ENCODE peak calls at places on chromosome 22, in ten cellular contexts. One of them, this sample, is unnamed. For H3K4me1, the result is how much of the 10 kb centered on the place peaks cover.

GRCh38 chr22:31177420-31178162 is 17.6 kb downstream of the RNF185 start:
- DNase-seq in body of pancreas: no peak
- DNase-seq in A549: no peak
- DNase-seq in heart left ventricle: no peak
- DNase-seq in breast epithelium: no peak
- DNase-seq in uterus: no peak
- DNase-seq in tibial nerve: no peak
- DNase-seq in spleen: no peak
- DNase-seq in stomach: no peak
- DNase-seq in prostate gland: peak
- DNase-seq in this sample: no peak

GRCh38 chr22:39593061-39593930 is 22.7 kb downstream of the CACNA1I start:
- DNase-seq in body of pancreas: no peak
- DNase-seq in A549: no peak
- DNase-seq in heart left ventricle: peak
- DNase-seq in breast epithelium: no peak
- DNase-seq in uterus: no peak
- DNase-seq in tibial nerve: no peak
- DNase-seq in spleen: no peak
- DNase-seq in stomach: no peak
- DNase-seq in prostate gland: no peak
- DNase-seq in this sample: no peak

GRCh38 chr22:48807155-48807554 is 1020.5 kb downstream of the BRD1 start:
- DNase-seq in body of pancreas: no peak
- DNase-seq in A549: no peak
- DNase-seq in heart left ventricle: no peak
- DNase-seq in breast epithelium: no peak
- DNase-seq in uterus: no peak
- DNase-seq in tibial nerve: no peak
- DNase-seq in spleen: peak
- DNase-seq in stomach: no peak
- DNase-seq in prostate gland: no peak
- DNase-seq in this sample: no peak

GRCh38 chr22:29157759-29158535 is 47.7 kb upstream of the EMID1 start:
- DNase-seq in body of pancreas: no peak
- DNase-seq in A549: no peak
- DNase-seq in heart left ventricle: no peak
- DNase-seq in breast epithelium: no peak
- DNase-seq in uterus: no peak
- DNase-seq in tibial nerve: no peak
- DNase-seq in spleen: peak
- DNase-seq in stomach: no peak
- DNase-seq in prostate gland: no peak
- DNase-seq in this sample: peak

GRCh38 chr22:49269928-49270327 is 557.7 kb downstream of the BRD1 start:
- DNase-seq in body of pancreas: no peak
- DNase-seq in A549: no peak
- DNase-seq in heart left ventricle: no peak
- DNase-seq in breast epithelium: no peak
- DNase-seq in uterus: no peak
- DNase-seq in tibial nerve: no peak
- DNase-seq in spleen: peak
- DNase-seq in stomach: peak
- DNase-seq in prostate gland: no peak
- DNase-seq in this sample: no peak

GRCh38 chr22:30408388-30409101 is 11.7 kb downstream of the SEC14L2 start:
- DNase-seq in body of pancreas: no peak
- DNase-seq in A549: no peak
- DNase-seq in heart left ventricle: no peak
- DNase-seq in breast epithelium: no peak
- DNase-seq in uterus: no peak
- DNase-seq in tibial nerve: no peak
- DNase-seq in spleen: no peak
- DNase-seq in stomach: no peak
- DNase-seq in prostate gland: no peak
- DNase-seq in this sample: no peak

GRCh38 chr22:46076651-46077339 is 73.5 kb upstream of the PPARA start:
- DNase-seq in body of pancreas: no peak
- DNase-seq in A549: no peak
- DNase-seq in heart left ventricle: peak
- DNase-seq in breast epithelium: peak
- DNase-seq in uterus: peak
- DNase-seq in tibial nerve: no peak
- DNase-seq in spleen: peak
- DNase-seq in stomach: peak
- DNase-seq in prostate gland: peak
- DNase-seq in this sample: peak

GRCh38 chr22:49330421-49331222 is 497.1 kb downstream of the BRD1 start:
- DNase-seq in body of pancreas: no peak
- DNase-seq in A549: no peak
- DNase-seq in heart left ventricle: no peak
- DNase-seq in breast epithelium: peak
- DNase-seq in uterus: no peak
- DNase-seq in tibial nerve: no peak
- DNase-seq in spleen: peak
- DNase-seq in stomach: peak
- DNase-seq in prostate gland: no peak
- DNase-seq in this sample: peak

GRCh38 chr22:21623402-21623970 is 6.3 kb downstream of the YDJC start:
- DNase-seq in body of pancreas: no peak
- DNase-seq in A549: no peak
- DNase-seq in heart left ventricle: no peak
- DNase-seq in breast epithelium: no peak
- DNase-seq in uterus: no peak
- DNase-seq in tibial nerve: no peak
- DNase-seq in spleen: no peak
- DNase-seq in stomach: no peak
- DNase-seq in prostate gland: no peak
- DNase-seq in this sample: no peak

GRCh38 chr22:21624120-21624879 is 5.5 kb downstream of the YDJC start:
- DNase-seq in body of pancreas: no peak
- DNase-seq in A549: no peak
- DNase-seq in heart left ventricle: peak
- DNase-seq in breast epithelium: no peak
- DNase-seq in uterus: no peak
- DNase-seq in tibial nerve: no peak
- DNase-seq in spleen: no peak
- DNase-seq in stomach: no peak
- DNase-seq in prostate gland: peak
- DNase-seq in this sample: no peak

GRCh38 chr22:21626073-21626734 is 3.6 kb downstream of the YDJC start:
- DNase-seq in body of pancreas: no peak
- DNase-seq in A549: no peak
- DNase-seq in heart left ventricle: no peak
- DNase-seq in breast epithelium: no peak
- DNase-seq in uterus: no peak
- DNase-seq in tibial nerve: no peak
- DNase-seq in spleen: no peak
- DNase-seq in stomach: no peak
- DNase-seq in prostate gland: no peak
- DNase-seq in this sample: no peak

GRCh38 chr22:21626735-21627469 is 2.9 kb downstream of the YDJC start:
- DNase-seq in body of pancreas: no peak
- DNase-seq in A549: no peak
- DNase-seq in heart left ventricle: no peak
- DNase-seq in breast epithelium: no peak
- DNase-seq in uterus: no peak
- DNase-seq in tibial nerve: no peak
- DNase-seq in spleen: no peak
- DNase-seq in stomach: no peak
- DNase-seq in prostate gland: no peak
- DNase-seq in this sample: no peak

GRCh38 chr22:21624880-21625791 is 4.7 kb downstream of the YDJC start:
- DNase-seq in body of pancreas: no peak
- DNase-seq in A549: no peak
- DNase-seq in heart left ventricle: no peak
- DNase-seq in breast epithelium: no peak
- DNase-seq in uterus: no peak
- DNase-seq in tibial nerve: no peak
- DNase-seq in spleen: no peak
- DNase-seq in stomach: no peak
- DNase-seq in prostate gland: no peak
- DNase-seq in this sample: no peak
- TF ChIP-seq POLR2A in body of pancreas: no peak
- TF ChIP-seq POLR2A in A549: no peak
- TF ChIP-seq POLR2A in heart left ventricle: no peak
- TF ChIP-seq POLR2A in breast epithelium: no peak
- TF ChIP-seq POLR2A in uterus: no peak
- TF ChIP-seq POLR2A in tibial nerve: no peak
- TF ChIP-seq POLR2A in spleen: no peak
- TF ChIP-seq POLR2A in stomach: no peak
- TF ChIP-seq POLR2A in prostate gland: no peak
- TF ChIP-seq POLR2A in this sample: no peak

GRCh38 chr22:21570398-21570797 is 2.9 kb downstream of the UBE2L3 start:
- DNase-seq in body of pancreas: no peak
- DNase-seq in A549: no peak
- DNase-seq in heart left ventricle: no peak
- DNase-seq in breast epithelium: no peak
- DNase-seq in uterus: no peak
- DNase-seq in tibial nerve: no peak
- DNase-seq in spleen: no peak
- DNase-seq in stomach: no peak
- DNase-seq in prostate gland: no peak
- DNase-seq in this sample: no peak
- H3K4me1 ChIP-seq in body of pancreas: half or more
- H3K4me1 ChIP-seq in A549: half or more
- H3K4me1 ChIP-seq in heart left ventricle: half or more
- H3K4me1 ChIP-seq in breast epithelium: under half
- H3K4me1 ChIP-seq in uterus: under half
- H3K4me1 ChIP-seq in tibial nerve: under half
- H3K4me1 ChIP-seq in spleen: half or more
- H3K4me1 ChIP-seq in stomach: half or more
- H3K4me1 ChIP-seq in prostate gland: under half
- H3K4me1 ChIP-seq in this sample: half or more

GRCh38 chr22:24059793-24060192 is 48.7 kb downstream of the CABIN1 start:
- DNase-seq in body of pancreas: no peak
- DNase-seq in A549: no peak
- DNase-seq in heart left ventricle: no peak
- DNase-seq in breast epithelium: no peak
- DNase-seq in uterus: no peak
- DNase-seq in tibial nerve: no peak
- DNase-seq in spleen: no peak
- DNase-seq in stomach: no peak
- DNase-seq in prostate gland: no peak
- DNase-seq in this sample: no peak

GRCh38 chr22:24061124-24061684 is 50.1 kb downstream of the CABIN1 start:
- DNase-seq in body of pancreas: no peak
- DNase-seq in A549: no peak
- DNase-seq in heart left ventricle: no peak
- DNase-seq in breast epithelium: no peak
- DNase-seq in uterus: no peak
- DNase-seq in tibial nerve: no peak
- DNase-seq in spleen: no peak
- DNase-seq in stomach: no peak
- DNase-seq in prostate gland: no peak
- DNase-seq in this sample: no peak

GRCh38 chr22:24060375-24060788 is 49.3 kb downstream of the CABIN1 start:
- DNase-seq in body of pancreas: peak
- DNase-seq in A549: no peak
- DNase-seq in heart left ventricle: no peak
- DNase-seq in breast epithelium: no peak
- DNase-seq in uterus: no peak
- DNase-seq in tibial nerve: peak
- DNase-seq in spleen: no peak
- DNase-seq in stomach: peak
- DNase-seq in prostate gland: peak
- DNase-seq in this sample: no peak

GRCh38 chr22:24055283-24055682 is 44.2 kb downstream of the CABIN1 start:
- DNase-seq in body of pancreas: no peak
- DNase-seq in A549: no peak
- DNase-seq in heart left ventricle: no peak
- DNase-seq in breast epithelium: no peak
- DNase-seq in uterus: no peak
- DNase-seq in tibial nerve: no peak
- DNase-seq in spleen: no peak
- DNase-seq in stomach: no peak
- DNase-seq in prostate gland: no peak
- DNase-seq in this sample: no peak

DNA sequence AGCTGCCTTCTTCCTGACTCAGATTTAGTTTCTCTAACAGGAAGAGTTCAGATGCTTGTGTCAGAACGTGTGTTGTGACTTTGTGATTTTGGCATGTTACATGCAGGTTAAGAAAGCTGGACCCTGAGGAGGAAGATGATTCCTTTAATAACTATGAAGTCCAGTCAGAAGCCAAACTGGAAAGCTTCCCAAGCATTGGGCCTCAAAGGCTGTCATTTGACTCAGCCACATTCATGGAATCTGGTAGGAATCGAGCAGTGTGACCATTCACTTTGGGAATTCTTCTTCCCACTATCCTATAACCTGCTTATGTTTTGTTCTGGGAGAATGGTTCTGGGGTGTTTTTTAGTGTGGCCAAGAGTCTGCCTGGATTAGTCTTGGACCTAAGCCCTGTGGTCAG is 48.0 kb downstream of the CABIN1 start:
- DNase-seq in body of pancreas: peak
- DNase-seq in A549: no peak
- DNase-seq in heart left ventricle: no peak
- DNase-seq in breast epithelium: no peak
- DNase-seq in uterus: no peak
- DNase-seq in tibial nerve: peak
- DNase-seq in spleen: no peak
- DNase-seq in stomach: no peak
- DNase-seq in prostate gland: no peak
- DNase-seq in this sample: no peak
- H3K4me3 ChIP-seq in body of pancreas: no peak
- H3K4me3 ChIP-seq in A549: no peak
- H3K4me3 ChIP-seq in heart left ventricle: no peak
- H3K4me3 ChIP-seq in breast epithelium: no peak
- H3K4me3 ChIP-seq in uterus: no peak
- H3K4me3 ChIP-seq in tibial nerve: no peak
- H3K4me3 ChIP-seq in spleen: no peak
- H3K4me3 ChIP-seq in stomach: no peak
- H3K4me3 ChIP-seq in prostate gland: no peak
- H3K4me3 ChIP-seq in this sample: no peak

GRCh38 chr22:36922752-36923457 is 9.5 kb downstream of the CSF2RB start:
- DNase-seq in body of pancreas: no peak
- DNase-seq in A549: no peak
- DNase-seq in heart left ventricle: no peak
- DNase-seq in breast epithelium: no peak
- DNase-seq in uterus: no peak
- DNase-seq in tibial nerve: no peak
- DNase-seq in spleen: no peak
- DNase-seq in stomach: no peak
- DNase-seq in prostate gland: no peak
- DNase-seq in this sample: no peak

GRCh38 chr22:36922097-36922608 is 8.7 kb downstream of the CSF2RB start:
- DNase-seq in body of pancreas: no peak
- DNase-seq in A549: no peak
- DNase-seq in heart left ventricle: no peak
- DNase-seq in breast epithelium: no peak
- DNase-seq in uterus: no peak
- DNase-seq in tibial nerve: no peak
- DNase-seq in spleen: peak
- DNase-seq in stomach: no peak
- DNase-seq in prostate gland: no peak
- DNase-seq in this sample: no peak

GRCh38 chr22:36924151-36924698 is 10.8 kb downstream of the CSF2RB start:
- DNase-seq in body of pancreas: no peak
- DNase-seq in A549: no peak
- DNase-seq in heart left ventricle: no peak
- DNase-seq in breast epithelium: no peak
- DNase-seq in uterus: no peak
- DNase-seq in tibial nerve: no peak
- DNase-seq in spleen: no peak
- DNase-seq in stomach: no peak
- DNase-seq in prostate gland: no peak
- DNase-seq in this sample: no peak

GRCh38 chr22:36923458-36923784 is 10.0 kb downstream of the CSF2RB start:
- DNase-seq in body of pancreas: no peak
- DNase-seq in A549: no peak
- DNase-seq in heart left ventricle: no peak
- DNase-seq in breast epithelium: no peak
- DNase-seq in uterus: no peak
- DNase-seq in tibial nerve: no peak
- DNase-seq in spleen: peak
- DNase-seq in stomach: no peak
- DNase-seq in prostate gland: no peak
- DNase-seq in this sample: no peak

GRCh38 chr22:36921309-36922096 is 8.1 kb downstream of the CSF2RB start:
- DNase-seq in body of pancreas: peak
- DNase-seq in A549: no peak
- DNase-seq in heart left ventricle: no peak
- DNase-seq in breast epithelium: no peak
- DNase-seq in uterus: no peak
- DNase-seq in tibial nerve: no peak
- DNase-seq in spleen: peak
- DNase-seq in stomach: peak
- DNase-seq in prostate gland: no peak
- DNase-seq in this sample: no peak
- TF ChIP-seq POLR2A in body of pancreas: no peak
- TF ChIP-seq POLR2A in A549: no peak
- TF ChIP-seq POLR2A in heart left ventricle: no peak
- TF ChIP-seq POLR2A in breast epithelium: no peak
- TF ChIP-seq POLR2A in uterus: no peak
- TF ChIP-seq POLR2A in tibial nerve: no peak
- TF ChIP-seq POLR2A in spleen: no peak
- TF ChIP-seq POLR2A in stomach: no peak
- TF ChIP-seq POLR2A in prostate gland: no peak
- TF ChIP-seq POLR2A in this sample: no peak

This sample was measured in sigmoid colon.